ENCODE peak calls at places on chromosomes 11 and 22, in four cellular contexts. L is HCT116, V is K562, T is H1. P is an unnamed sample.
A peak's percentile ranks its signal among the peaks of the same experiment; 100 is the strongest.

GRCh38 chr11:77449060-77449521 is 24.8 kb downstream of the PAK1 start:
- DNase-seq in V (no peak), L (no peak), T (no peak), P (peak; percentile 91)

GRCh38 chr11:84981296-84981695 is 645.8 kb downstream of the DLG2 start:
- DNase-seq in T (no peak), L (no peak), V (no peak), P (no peak)

GRCh38 chr11:626475-627272 is at the start of gene SCT:
- DNase-seq in T (no peak), L (no peak), V (no peak), P (no peak)

GRCh38 chr11:59247535-59248227 is 35.0 kb upstream of the MPEG1 start:
- DNase-seq in V (no peak), L (no peak), T (no peak), P (no peak)

GRCh38 chr11:114040706-114041211 is 18.8 kb upstream of the ZBTB16 start:
- DNase-seq in T (no peak), L (no peak), V (no peak), P (no peak)

GRCh38 chr11:66344550-66345315 is at the start of gene BRMS1:
- DNase-seq in T (peak; percentile 98), V (peak; percentile 98), L (peak; percentile 95), P (peak; percentile 79)

GRCh38 chr11:30697032-30697431 is 110.9 kb upstream of the MPPED2 start:
- DNase-seq in L (no peak), V (no peak), T (no peak), P (no peak)

GRCh38 chr11:78832226-78832947 is 257.7 kb upstream of the NARS2 start:
- DNase-seq in L (no peak), V (peak; percentile 6), T (no peak), P (no peak)

GRCh38 chr11:86034710-86035109 is 34.2 kb downstream of the PICALM start:
- DNase-seq in L (no peak), T (no peak), V (no peak), P (no peak)

GRCh38 chr11:60658409-60658808 is 41.0 kb upstream of the MS4A8 start:
- DNase-seq in T (no peak), L (no peak), V (no peak), P (no peak)

DNA sequence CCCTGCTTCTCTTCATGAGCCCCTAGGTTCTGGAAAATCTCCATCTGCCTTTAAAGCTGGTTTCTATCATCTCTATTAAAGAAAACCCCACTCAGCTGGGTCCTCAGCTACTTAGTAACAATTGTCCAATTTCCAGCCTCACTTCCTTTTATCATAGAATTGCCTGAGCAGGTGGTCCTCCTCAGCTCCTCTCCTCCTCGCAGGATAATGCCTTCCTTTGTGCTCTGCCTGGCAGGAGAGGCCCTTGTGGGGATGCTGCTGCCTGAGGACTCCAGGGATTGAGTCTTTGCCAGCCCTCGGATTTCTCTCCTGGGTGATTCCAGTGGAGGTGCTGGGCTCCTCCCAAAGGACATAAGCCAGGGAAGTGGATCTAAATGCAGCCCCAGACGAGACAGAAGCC is 448.3 kb downstream of the INSC start:
- DNase-seq in T (no peak), L (no peak), V (no peak), P (no peak)
- TF ChIP-seq EGR1 in T (no peak), L (no peak), V (no peak), P (no peak)

DNA sequence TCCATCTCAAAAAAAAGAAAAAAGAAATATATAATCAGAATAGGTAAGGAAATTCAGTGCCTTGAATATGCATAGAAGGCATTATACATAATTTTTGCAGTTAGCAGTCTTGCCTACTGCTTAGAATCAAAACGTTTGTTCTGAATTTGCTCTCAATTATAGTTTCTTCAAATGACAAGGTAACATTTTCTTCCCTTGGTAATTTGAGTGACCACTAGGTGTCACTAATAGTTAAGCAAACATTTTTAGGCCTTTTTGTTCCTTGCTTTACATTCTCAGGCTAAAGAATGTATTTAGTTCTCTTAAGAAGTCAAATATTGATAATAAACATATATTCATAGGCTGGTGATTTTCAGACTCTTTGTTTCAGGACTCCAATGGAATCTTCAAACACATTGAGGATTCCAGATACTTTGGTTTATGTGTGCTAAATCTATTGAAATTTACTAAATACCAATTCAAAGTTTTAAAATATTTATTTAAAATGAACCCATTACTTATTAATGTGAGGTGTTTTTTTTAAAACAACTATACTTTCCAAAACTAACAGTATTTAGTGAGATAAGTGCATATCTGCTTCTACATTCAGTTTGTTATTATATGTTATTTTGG is 55.0 kb upstream of the DEPDC7 start:
- DNase-seq in T (no peak), L (peak; percentile 28), V (peak; percentile 55), P (peak; percentile 21)
- TF ChIP-seq EGR1 in T (no peak), L (no peak), V (no peak), P (no peak)

GRCh38 chr11:107824668-107825369 is 33.8 kb downstream of the SLC35F2 start:
- DNase-seq in V (no peak), L (no peak), T (no peak), P (no peak)

GRCh38 chr11:107818491-107818890 is 40.1 kb downstream of the SLC35F2 start:
- DNase-seq in L (no peak), V (no peak), T (no peak), P (no peak)

GRCh38 chr11:107816028-107816427 is 42.6 kb downstream of the SLC35F2 start:
- DNase-seq in T (no peak), L (no peak), V (no peak), P (no peak)

GRCh38 chr11:107821199-107821926 is 37.2 kb downstream of the SLC35F2 start:
- DNase-seq in T (no peak), V (no peak), L (no peak), P (no peak)

DNA sequence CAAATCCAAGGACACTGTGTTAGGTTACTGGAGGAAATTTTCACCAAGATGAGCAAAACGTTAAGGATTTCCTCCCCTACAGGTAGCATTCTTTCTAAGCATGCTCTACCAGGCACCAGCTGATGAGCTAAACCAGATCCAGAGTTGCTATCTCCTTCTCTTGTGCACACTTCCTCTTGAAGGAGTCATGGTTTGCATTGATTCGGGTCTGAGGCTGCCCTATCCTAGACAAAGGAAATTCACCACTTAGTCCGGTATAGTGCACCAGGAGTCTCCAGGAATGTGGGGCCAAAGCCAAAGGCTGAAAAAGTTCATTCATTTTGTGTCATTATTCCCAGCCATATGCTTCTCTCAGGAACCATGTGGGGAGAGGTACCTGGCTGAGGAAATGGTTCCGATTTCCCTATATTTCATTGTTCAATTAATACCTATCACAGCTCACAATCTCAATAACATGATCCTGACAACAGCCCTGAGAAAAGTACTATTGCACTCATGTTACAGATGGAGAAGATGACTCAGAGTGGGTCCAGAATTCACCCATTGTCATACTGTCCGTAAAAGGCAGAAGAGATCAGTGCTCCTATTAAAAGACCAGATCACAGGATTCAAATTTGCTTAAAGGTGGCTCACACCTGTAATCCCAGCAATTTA is 39.1 kb downstream of the SLC35F2 start:
- DNase-seq in T (no peak), V (no peak), L (no peak), P (no peak)
- TF ChIP-seq EGR1 in T (no peak), V (no peak), L (no peak), P (no peak)

DNA sequence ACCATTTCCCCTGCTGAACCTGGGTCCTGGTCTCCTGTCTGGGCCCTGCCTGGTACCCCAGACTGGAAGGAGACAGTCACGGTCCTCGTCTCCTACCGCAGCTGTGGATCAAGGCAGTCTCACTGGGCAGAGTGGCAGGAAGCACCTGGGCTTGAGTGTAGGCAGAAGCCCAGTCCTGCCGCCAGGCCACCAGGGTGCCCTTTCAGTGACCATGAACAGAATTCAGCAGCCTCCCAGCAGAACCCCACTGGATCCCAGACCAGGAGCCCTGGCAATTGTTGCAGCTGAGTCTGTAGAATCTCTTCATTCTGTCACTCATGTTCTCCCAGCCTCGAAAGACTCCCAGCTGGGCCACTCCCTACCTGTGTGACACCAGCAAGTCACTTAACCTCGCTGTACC is 25.5 kb upstream of the CREB3L1 start:
- DNase-seq in L (no peak), V (no peak), T (no peak), P (no peak)
- TF ChIP-seq EGR1 in L (no peak), V (no peak), T (no peak), P (no peak)

GRCh38 chr11:57396744-57397143 is 6.3 kb upstream of the PRG2 start:
- DNase-seq in V (no peak), L (no peak), T (no peak), P (no peak)

GRCh38 chr11:57394203-57394602 is 3.8 kb upstream of the PRG2 start:
- DNase-seq in L (no peak), T (no peak), V (no peak), P (no peak)

GRCh38 chr11:57397394-57397990 is 7.0 kb upstream of the PRG2 start:
- DNase-seq in V (no peak), T (no peak), L (no peak), P (no peak)

GRCh38 chr11:57399221-57399620 is 8.8 kb upstream of the PRG2 start:
- DNase-seq in L (no peak), T (no peak), V (no peak), P (no peak)

GRCh38 chr11:57395905-57396623 is 5.6 kb upstream of the PRG2 start:
- DNase-seq in T (no peak), V (peak; percentile 85), L (no peak), P (no peak)
- TF ChIP-seq EGR1 in T (no peak), V (no peak), L (no peak), P (no peak)

GRCh38 chr11:44997566-44997965 is 46.9 kb upstream of the TP53I11 start:
- DNase-seq in T (peak; percentile 39), L (no peak), V (no peak), P (no peak)

GRCh38 chr11:44998051-44998450 is 47.4 kb upstream of the TP53I11 start:
- DNase-seq in L (no peak), V (no peak), T (no peak), P (no peak)

GRCh38 chr11:44999068-44999467 is 48.4 kb upstream of the TP53I11 start:
- DNase-seq in V (no peak), T (no peak), L (no peak), P (no peak)

GRCh38 chr11:45001466-45002165 is 50.9 kb upstream of the TP53I11 start:
- DNase-seq in V (no peak), L (no peak), T (no peak), P (no peak)

GRCh38 chr11:45000918-45001317 is 50.2 kb upstream of the TP53I11 start:
- DNase-seq in T (peak; percentile 24), V (no peak), L (no peak), P (no peak)
- TF ChIP-seq EGR1 in T (no peak), V (no peak), L (no peak), P (no peak)

DNA sequence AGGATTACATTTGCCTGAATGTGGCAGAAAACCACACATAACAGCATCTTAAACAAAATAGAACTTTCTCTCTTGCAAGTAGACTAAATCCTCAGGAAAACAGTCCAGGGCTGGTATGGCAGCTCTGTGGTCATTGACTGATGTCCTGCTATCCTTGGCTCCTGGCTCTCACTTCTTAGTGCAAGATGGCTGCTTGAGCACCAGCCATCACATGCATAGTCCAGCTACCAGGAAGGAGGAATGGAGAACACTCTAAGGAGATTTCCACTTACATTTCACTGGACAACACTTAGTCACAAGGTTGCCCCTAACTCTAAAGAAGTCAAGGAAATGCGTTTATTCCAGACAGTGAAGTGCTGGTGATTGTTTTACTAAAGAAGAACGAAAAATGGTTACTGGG is 13.6 kb downstream of the RIBC2 start:
- DNase-seq in T (no peak), L (no peak), V (no peak), P (no peak)
- TF ChIP-seq EGR1 in T (no peak), L (no peak), V (no peak), P (no peak)